ENCODE peak calls at places on chromosomes 12 and 14, in four cellular contexts. One of them, this sample, is unnamed.

GRCh38 chr14:39731912-39732311 is 299.7 kb upstream of the FBXO33 start:
- DNase-seq in gastrocnemius medialis: no peak
- DNase-seq in K562: no peak
- DNase-seq in astrocyte of the spinal cord: no peak
- DNase-seq in this sample: no peak

GRCh38 chr12:40168001-40168400 is 56.8 kb upstream of the LRRK2 start:
- DNase-seq in gastrocnemius medialis: no peak
- DNase-seq in K562: no peak
- DNase-seq in astrocyte of the spinal cord: no peak
- DNase-seq in this sample: no peak

GRCh38 chr12:58931518-58931917 is 11.2 kb upstream of the LRIG3 start:
- DNase-seq in gastrocnemius medialis: no peak
- DNase-seq in K562: no peak
- DNase-seq in astrocyte of the spinal cord: no peak
- DNase-seq in this sample: no peak

GRCh38 chr12:3421599-3421998 is 69.4 kb upstream of the PRMT8 start:
- DNase-seq in gastrocnemius medialis: no peak
- DNase-seq in K562: no peak
- DNase-seq in astrocyte of the spinal cord: no peak
- DNase-seq in this sample: no peak

GRCh38 chr14:89187501-89187900 is 229.5 kb downstream of the FOXN3 start:
- DNase-seq in gastrocnemius medialis: no peak
- DNase-seq in K562: no peak
- DNase-seq in astrocyte of the spinal cord: no peak
- DNase-seq in this sample: no peak

GRCh38 chr12:108633534-108634224 is at the start of gene SELPLG:
- DNase-seq in gastrocnemius medialis: peak; percentile 36
- DNase-seq in K562: peak; percentile 50
- DNase-seq in astrocyte of the spinal cord: no peak
- DNase-seq in this sample: no peak

GRCh38 chr14:42424501-42424900 is 817.8 kb downstream of the LRFN5 start:
- DNase-seq in gastrocnemius medialis: no peak
- DNase-seq in K562: no peak
- DNase-seq in astrocyte of the spinal cord: peak; percentile 30
- DNase-seq in this sample: no peak

GRCh38 chr12:72011374-72011773 is 72.7 kb downstream of the TPH2 start:
- DNase-seq in gastrocnemius medialis: no peak
- DNase-seq in K562: no peak
- DNase-seq in astrocyte of the spinal cord: no peak
- DNase-seq in this sample: no peak

GRCh38 chr14:24887623-24888304 is 162.2 kb downstream of the STXBP6 start:
- DNase-seq in gastrocnemius medialis: no peak
- DNase-seq in K562: no peak
- DNase-seq in astrocyte of the spinal cord: peak; percentile 23
- DNase-seq in this sample: no peak

GRCh38 chr12:129563266-129563665 is 340.6 kb downstream of the TMEM132D start:
- DNase-seq in gastrocnemius medialis: no peak
- DNase-seq in K562: no peak
- DNase-seq in astrocyte of the spinal cord: no peak
- DNase-seq in this sample: no peak

GRCh38 chr12:41409628-41410027 is 221.5 kb downstream of the PDZRN4 start:
- DNase-seq in gastrocnemius medialis: no peak
- DNase-seq in K562: no peak
- DNase-seq in astrocyte of the spinal cord: no peak
- DNase-seq in this sample: no peak

GRCh38 chr12:126191037-126191891 is 1126.0 kb downstream of the AACS start:
- DNase-seq in gastrocnemius medialis: no peak
- DNase-seq in K562: no peak
- DNase-seq in astrocyte of the spinal cord: peak; percentile 7
- DNase-seq in this sample: no peak

GRCh38 chr12:132521200-132521580 is 31.2 kb downstream of the FBRSL1 start:
- DNase-seq in gastrocnemius medialis: no peak
- DNase-seq in K562: no peak
- DNase-seq in astrocyte of the spinal cord: no peak
- DNase-seq in this sample: no peak

GRCh38 chr14:68979722-68980552 is 835 bp upstream of the ACTN1 start:
- DNase-seq in gastrocnemius medialis: no peak
- DNase-seq in K562: peak; percentile 54
- DNase-seq in astrocyte of the spinal cord: peak; percentile 56
- DNase-seq in this sample: peak; percentile 65

GRCh38 chr14:68195126-68195525 is 375.5 kb downstream of the RAD51B start:
- DNase-seq in gastrocnemius medialis: no peak
- DNase-seq in K562: no peak
- DNase-seq in astrocyte of the spinal cord: no peak
- DNase-seq in this sample: no peak

GRCh38 chr12:123111498-123112165 is 39.3 kb downstream of the PITPNM2 start:
- DNase-seq in gastrocnemius medialis: no peak
- DNase-seq in K562: no peak
- DNase-seq in astrocyte of the spinal cord: peak; percentile 80
- DNase-seq in this sample: no peak

GRCh38 chr14:76376001-76376404 is at the start of gene ESRRB:
- DNase-seq in gastrocnemius medialis: no peak
- DNase-seq in K562: no peak
- DNase-seq in astrocyte of the spinal cord: no peak
- DNase-seq in this sample: peak; percentile 23

GRCh38 chr12:66288121-66288520 is 14.2 kb upstream of the HELB start:
- DNase-seq in gastrocnemius medialis: no peak
- DNase-seq in K562: no peak
- DNase-seq in astrocyte of the spinal cord: no peak
- DNase-seq in this sample: no peak

GRCh38 chr12:48996794-48997718 is 2.1 kb downstream of the DDN start:
- DNase-seq in gastrocnemius medialis: peak; percentile 70
- DNase-seq in K562: peak; percentile 60
- DNase-seq in astrocyte of the spinal cord: peak; percentile 67
- DNase-seq in this sample: peak; percentile 85

GRCh38 chr14:36940476-36940875 is 231.9 kb downstream of the SLC25A21 start:
- DNase-seq in gastrocnemius medialis: no peak
- DNase-seq in K562: no peak
- DNase-seq in astrocyte of the spinal cord: no peak
- DNase-seq in this sample: no peak

GRCh38 chr12:113924341-113924740 is 41.8 kb downstream of the RBM19 start:
- DNase-seq in gastrocnemius medialis: no peak
- DNase-seq in K562: no peak
- DNase-seq in astrocyte of the spinal cord: no peak
- DNase-seq in this sample: no peak
- TF ChIP-seq CTCF in gastrocnemius medialis: no peak
- TF ChIP-seq CTCF in K562: no peak
- TF ChIP-seq CTCF in astrocyte of the spinal cord: no peak
- TF ChIP-seq CTCF in this sample: no peak

GRCh38 chr12:55647027-55647426 is 10.3 kb downstream of the OR10P1 start:
- DNase-seq in gastrocnemius medialis: no peak
- DNase-seq in K562: no peak
- DNase-seq in astrocyte of the spinal cord: no peak
- DNase-seq in this sample: no peak

GRCh38 chr12:55641595-55641994 is 4.9 kb downstream of the OR10P1 start:
- DNase-seq in gastrocnemius medialis: no peak
- DNase-seq in K562: no peak
- DNase-seq in astrocyte of the spinal cord: no peak
- DNase-seq in this sample: no peak

GRCh38 chr12:55637467-55637866 is 775 bp downstream of the OR10P1 start:
- DNase-seq in gastrocnemius medialis: no peak
- DNase-seq in K562: no peak
- DNase-seq in astrocyte of the spinal cord: no peak
- DNase-seq in this sample: no peak

GRCh38 chr12:55636853-55637252 is at the start of gene OR10P1:
- DNase-seq in gastrocnemius medialis: no peak
- DNase-seq in K562: no peak
- DNase-seq in astrocyte of the spinal cord: no peak
- DNase-seq in this sample: no peak

DNA sequence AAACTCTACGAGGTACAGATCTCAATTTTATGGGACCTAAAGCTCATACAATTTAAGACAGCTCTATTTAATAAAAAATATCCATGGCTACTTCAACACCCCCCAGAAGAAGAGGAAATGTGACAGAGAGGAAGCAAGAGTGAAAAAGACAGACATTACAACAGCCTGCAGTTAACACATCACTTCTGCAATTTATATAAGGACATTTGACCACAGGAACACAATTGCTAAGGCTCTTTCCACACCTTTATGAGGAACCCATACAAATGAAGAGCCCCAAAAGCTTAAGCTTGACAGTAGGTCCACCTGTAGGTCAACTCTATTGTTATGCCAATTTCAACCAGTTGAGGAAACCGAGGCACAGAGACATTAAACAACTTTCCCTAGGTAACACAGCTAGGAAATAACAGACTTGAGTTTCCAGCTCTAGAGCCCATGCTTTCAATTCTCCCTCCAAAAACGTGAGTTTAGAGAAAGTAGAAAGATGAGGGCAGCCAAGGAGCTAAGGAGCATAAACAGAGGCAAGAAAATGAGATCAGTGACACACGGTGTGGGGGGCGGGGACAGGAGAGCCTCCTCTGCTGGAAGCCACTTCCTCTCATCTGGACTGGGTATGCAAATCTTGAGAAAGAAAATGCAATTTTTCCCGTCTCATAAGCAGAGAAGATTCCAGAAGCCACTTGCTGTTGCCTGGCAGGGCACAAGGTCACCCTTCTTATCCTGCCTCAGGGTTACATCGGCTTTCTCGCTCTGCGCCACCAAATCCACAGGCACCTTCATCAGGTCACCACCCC is 5.8 kb downstream of the OR10P1 start:
- DNase-seq in gastrocnemius medialis: no peak
- DNase-seq in K562: no peak
- DNase-seq in astrocyte of the spinal cord: no peak
- DNase-seq in this sample: no peak
- H3K4me3 ChIP-seq in gastrocnemius medialis: no peak overlapping the region
- H3K4me3 ChIP-seq in K562: no peak overlapping the region
- H3K4me3 ChIP-seq in astrocyte of the spinal cord: no peak overlapping the region
- H3K4me3 ChIP-seq in this sample: no peak overlapping the region

DNA sequence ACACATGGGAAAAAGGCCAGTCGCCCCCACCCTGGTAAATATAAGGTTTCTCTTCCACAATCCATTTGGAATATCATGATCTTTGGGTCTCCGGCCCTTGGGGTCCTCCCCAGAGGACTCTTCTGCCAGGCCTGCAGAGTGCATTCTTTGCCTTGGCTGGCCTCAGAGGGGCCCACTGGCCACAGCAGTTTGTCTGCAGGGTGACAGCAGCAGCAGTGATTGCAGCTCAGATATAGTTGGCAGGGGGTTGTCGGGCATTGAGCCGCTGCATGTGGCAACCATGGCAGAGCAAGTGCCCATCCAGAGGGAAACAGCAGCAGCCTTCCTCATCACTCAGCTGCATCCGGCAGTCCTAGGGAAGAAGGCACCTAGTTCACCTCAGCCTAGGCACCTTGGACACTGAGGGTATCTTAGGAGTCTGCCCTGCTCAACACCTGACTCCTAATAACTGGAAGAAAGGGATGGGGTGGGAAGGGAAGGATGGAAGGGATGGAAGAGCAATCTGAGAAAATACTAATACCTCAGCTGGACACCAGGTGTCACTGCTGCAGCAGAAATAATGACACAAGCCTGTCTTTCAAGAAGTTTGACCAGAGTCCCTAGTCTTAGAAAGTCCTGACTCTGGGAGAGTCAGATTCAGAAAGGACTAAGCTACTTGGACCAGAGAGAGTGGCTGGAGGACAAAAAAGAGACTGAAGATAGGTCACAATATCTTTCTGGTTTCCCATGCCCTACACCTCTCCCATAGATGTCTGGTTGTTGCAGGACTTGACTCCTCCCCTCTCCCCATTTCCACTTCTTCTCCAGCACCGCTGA is 8.9 kb downstream of the AJUBA start:
- DNase-seq in gastrocnemius medialis: no peak
- DNase-seq in K562: peak; percentile 43
- DNase-seq in astrocyte of the spinal cord: peak; percentile 74
- DNase-seq in this sample: peak; percentile 57
- TF ChIP-seq CTCF in gastrocnemius medialis: peak; percentile 63
- TF ChIP-seq CTCF in K562: peak; percentile 83
- TF ChIP-seq CTCF in astrocyte of the spinal cord: peak; percentile 65
- TF ChIP-seq CTCF in this sample: peak; percentile 57

DNA sequence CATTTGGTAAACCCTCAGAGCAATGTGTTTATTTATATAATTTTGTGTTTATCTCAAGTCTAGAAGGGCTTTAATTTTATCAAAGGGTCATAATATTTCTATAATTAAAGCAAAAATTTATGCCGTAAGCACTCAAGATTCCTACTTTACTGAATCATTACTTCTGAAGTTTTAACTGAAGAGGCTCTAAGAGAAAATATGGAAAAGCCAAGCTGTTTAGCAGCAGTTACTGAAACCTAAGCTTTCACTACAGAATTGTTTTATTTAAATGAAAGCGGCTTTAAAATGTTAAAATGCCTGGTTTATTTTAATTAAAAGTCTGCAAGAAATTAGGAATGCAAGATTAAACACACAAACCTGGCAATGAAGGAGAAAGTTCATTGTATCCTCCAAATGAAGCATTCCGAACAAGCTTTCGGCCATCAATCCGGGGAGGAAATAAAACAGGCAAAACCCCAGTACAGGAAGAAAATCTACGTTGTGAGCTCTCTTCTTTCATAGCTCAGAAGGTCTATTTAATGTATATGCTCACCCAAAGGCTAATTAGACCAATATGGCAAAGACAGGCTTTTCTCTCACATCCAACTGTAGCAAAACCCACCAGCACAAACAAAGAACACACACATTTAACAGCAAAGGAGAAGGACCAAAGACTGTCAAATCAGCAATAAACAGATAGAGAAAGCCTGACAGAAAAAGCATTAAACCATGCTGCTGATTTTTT is 74.1 kb upstream of the BBS10 start:
- DNase-seq in gastrocnemius medialis: no peak
- DNase-seq in K562: no peak
- DNase-seq in astrocyte of the spinal cord: peak; percentile 18
- DNase-seq in this sample: peak; percentile 5
- H3K4me3 ChIP-seq in gastrocnemius medialis: no peak overlapping the region
- H3K4me3 ChIP-seq in K562: no peak overlapping the region
- H3K4me3 ChIP-seq in astrocyte of the spinal cord: peak overlapping the region; percentile 40
- H3K4me3 ChIP-seq in this sample: peak overlapping the region; percentile 42

GRCh38 chr14:28596336-28596735 is 170.3 kb upstream of the FOXG1 start:
- DNase-seq in gastrocnemius medialis: no peak
- DNase-seq in K562: no peak
- DNase-seq in astrocyte of the spinal cord: peak; percentile 77
- DNase-seq in this sample: peak; percentile 14
- TF ChIP-seq CTCF in gastrocnemius medialis: no peak
- TF ChIP-seq CTCF in K562: no peak
- TF ChIP-seq CTCF in astrocyte of the spinal cord: peak; percentile 50
- TF ChIP-seq CTCF in this sample: no peak

This sample was measured in foreskin fibroblast.